ENCODE peak calls at places on chromosomes 4 and X, in four cellular contexts. E, U, O and T are unnamed samples.

GRCh38 chr4:186781032-186781917 is 57.6 kb upstream of the FAT1 start:
- DNase-seq in E (peak; percentile 77), U (peak; percentile 56), O (peak; percentile 66), T (no peak)

GRCh38 chrX:134460005-134460860 is at the start of gene HPRT1:
- DNase-seq in E (peak; percentile 78), U (peak; percentile 77), O (peak; percentile 38), T (peak; percentile 87)

GRCh38 chrX:123745511-123745910 is 12.7 kb upstream of the THOC2 start:
- DNase-seq in E (no peak), U (no peak), O (no peak), T (no peak)

GRCh38 chrX:118941147-118941546 is 33.3 kb upstream of the LONRF3 start:
- DNase-seq in E (no peak), U (no peak), O (no peak), T (no peak)

GRCh38 chr4:7391637-7392437 is 42.9 kb downstream of the PSAPL1 start:
- DNase-seq in E (no peak), U (no peak), O (no peak), T (no peak)

GRCh38 chrX:151082077-151082948 is 94.1 kb upstream of the GPR50 start:
- DNase-seq in E (peak; percentile 66), U (peak; percentile 40), O (peak; percentile 6), T (peak; percentile 43)

GRCh38 chr4:56301181-56302076 is 85.9 kb downstream of the AASDH start:
- DNase-seq in E (peak; percentile 92), U (peak; percentile 53), O (peak; percentile 59), T (peak; percentile 77)

GRCh38 chr4:4995103-4995761 is 24.0 kb downstream of the CYTL1 start:
- DNase-seq in E (peak; percentile 81), U (no peak), O (peak; percentile 54), T (peak; percentile 74)

GRCh38 chr4:184252136-184253071 is 34.7 kb upstream of the ENPP6 start:
- DNase-seq in E (no peak), U (no peak), O (no peak), T (no peak)

GRCh38 chrX:56503941-56504673 is 59.3 kb upstream of the UBQLN2 start:
- DNase-seq in E (peak; percentile 85), U (peak; percentile 91), O (no peak), T (no peak)

GRCh38 chr4:53917719-53918118 is 146.7 kb downstream of the CHIC2 start:
- DNase-seq in E (peak; percentile 79), U (no peak), O (no peak), T (no peak)

GRCh38 chrX:16870861-16871584 is 861 bp upstream of the RBBP7 start:
- DNase-seq in E (peak; percentile 27), U (peak; percentile 36), O (no peak), T (peak; percentile 47)

GRCh38 chr4:154064244-154064643 is 275.4 kb upstream of the SFRP2 start:
- DNase-seq in E (no peak), U (no peak), O (no peak), T (no peak)

GRCh38 chrX:113202601-113203000 is 362.0 kb upstream of the AMOT start:
- DNase-seq in E (no peak), U (no peak), O (no peak), T (no peak)

GRCh38 chr4:52051615-52052474 is 741 bp downstream of the SPATA18 start:
- DNase-seq in E (no peak), U (no peak), O (no peak), T (no peak)

GRCh38 chr4:186727977-186728519 is 4.4 kb upstream of the FAT1 start:
- DNase-seq in E (peak; percentile 40), U (peak; percentile 49), O (peak; percentile 63), T (no peak)

GRCh38 chr4:172546782-172547181 is 621.8 kb upstream of the GALNT7 start:
- DNase-seq in E (no peak), U (no peak), O (no peak), T (peak; percentile 87)

GRCh38 chrX:34624416-34624815 is 32.7 kb downstream of the TMEM47 start:
- DNase-seq in E (no peak), U (no peak), O (no peak), T (no peak)

GRCh38 chr4:138859249-138859648 is 156.3 kb upstream of the NOCT start:
- DNase-seq in E (peak; percentile 5), U (peak; percentile 55), O (no peak), T (no peak)

GRCh38 chr4:71230258-71230594 is 108.6 kb upstream of the SLC4A4 start:
- DNase-seq in E (no peak), U (no peak), O (no peak), T (no peak)

GRCh38 chrX:50081282-50081955 is 119.4 kb downstream of the AKAP4 start:
- DNase-seq in E (peak; percentile 46), U (no peak), O (no peak), T (no peak)

GRCh38 chr4:165208322-165208652 is 926 bp downstream of the KLHL2 start:
- DNase-seq in E (no peak), U (no peak), O (no peak), T (no peak)

GRCh38 chr4:113885291-113885690 is 94.2 kb downstream of the ARSJ start:
- DNase-seq in E (no peak), U (no peak), O (no peak), T (no peak)

GRCh38 chr4:184693056-184693455 is 40.8 kb downstream of the CENPU start:
- DNase-seq in E (no peak), U (no peak), O (no peak), T (no peak)

GRCh38 chr4:181597766-181598165 is 645.4 kb upstream of the TENM3 start:
- DNase-seq in E (no peak), U (no peak), O (no peak), T (no peak)

GRCh38 chr4:157978680-157979361 is 194.0 kb downstream of the GASK1B start:
- DNase-seq in E (peak; percentile 60), U (no peak), O (peak; percentile 66), T (peak; percentile 49)

GRCh38 chr4:6607368-6608050 is 32.5 kb downstream of the MAN2B2 start:
- DNase-seq in E (no peak), U (no peak), O (no peak), T (no peak)

GRCh38 chr4:152620915-152621314 is 58.9 kb downstream of the TMEM154 start:
- DNase-seq in E (no peak), U (no peak), O (no peak), T (no peak)

GRCh38 chr4:174553828-174554227 is 31.5 kb upstream of the HPGD start:
- DNase-seq in E (peak; percentile 83), U (no peak), O (no peak), T (no peak)

GRCh38 chrX:143633530-143634372 is 2.1 kb downstream of the SLITRK4 start:
- DNase-seq in E (peak; percentile 17), U (no peak), O (no peak), T (no peak)

GRCh38 chr4:82561745-82562552 is at the start of gene TMEM150C:
- DNase-seq in E (peak; percentile 5), U (no peak), O (no peak), T (no peak)
- TF ChIP-seq CTCF in E (no peak), U (no peak), O (no peak), T (no peak)

GRCh38 chr4:26372525-26373172 is 51.8 kb downstream of the RBPJ start:
- DNase-seq in E (peak; percentile 62), U (peak; percentile 60), O (no peak), T (peak; percentile 80)
- H3K27ac ChIP-seq in E (peak overlapping the region; percentile 46), U (no peak overlapping the region), O (no peak overlapping the region), T (peak overlapping the region; percentile 14)

GRCh38 chrX:39377171-39377570 is 575.9 kb downstream of the MID1IP1 start:
- DNase-seq in E (no peak), U (no peak), O (no peak), T (no peak)
- H3K9me2 ChIP-seq in E (no peaks in the 10 kb centered on the region), U (no peaks in the 10 kb centered on the region), O (no peaks in the 10 kb centered on the region), T (no peaks in the 10 kb centered on the region)

DNA sequence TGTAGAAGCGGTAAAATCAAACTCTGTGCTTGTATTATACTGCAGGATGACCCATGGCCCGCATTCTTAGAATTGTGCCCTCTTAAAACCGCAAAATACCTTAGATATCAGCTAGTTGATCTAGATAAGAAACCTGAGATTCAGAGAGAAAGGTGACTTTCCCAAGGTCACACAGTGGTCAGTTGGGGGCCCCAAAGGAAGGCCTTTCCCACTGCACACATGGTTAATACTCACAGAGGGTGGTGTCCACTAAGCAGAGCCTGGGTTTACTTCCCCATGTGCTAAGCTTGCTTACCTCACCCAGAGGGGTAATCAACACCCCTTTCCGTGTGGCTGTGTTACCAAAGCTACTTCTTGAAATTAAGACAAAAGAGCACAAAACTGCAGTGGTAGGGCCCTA is 66.3 kb downstream of the RBM47 start:
- DNase-seq in E (no peak), U (peak; percentile 93), O (peak; percentile 46), T (no peak)
- TF ChIP-seq CTCF in E (no peak), U (no peak), O (no peak), T (no peak)

GRCh38 chr4:2412885-2413716 is 5.3 kb downstream of the ZFYVE28 start:
- DNase-seq in E (peak; percentile 88), U (peak; percentile 83), O (peak; percentile 88), T (peak; percentile 39)
- H3K27ac ChIP-seq in E (peak overlapping the region; percentile 88), U (peak overlapping the region; percentile 76), O (peak overlapping the region; percentile 91), T (no peak overlapping the region)

DNA sequence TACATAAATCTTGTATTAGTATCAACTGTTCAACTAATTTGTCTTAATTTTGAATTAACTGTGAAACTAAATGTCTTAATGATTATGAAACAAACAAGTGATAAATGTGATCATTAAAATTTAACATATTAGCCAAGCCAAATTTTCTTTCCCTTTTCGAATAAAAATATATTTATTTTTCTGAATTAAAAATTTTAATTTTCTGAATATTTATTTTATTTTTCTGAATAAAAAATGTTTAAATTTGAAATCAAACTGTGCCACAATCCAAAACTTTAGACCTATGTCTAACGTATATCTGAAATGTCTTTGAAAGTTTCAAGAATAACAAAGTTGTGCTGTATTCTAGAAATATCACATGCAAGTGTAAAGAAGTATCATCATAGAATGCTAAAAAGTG is 4.7 kb downstream of the GABRA2 start:
- DNase-seq in E (no peak), U (no peak), O (no peak), T (no peak)
- H3K9me2 ChIP-seq in E (no peaks in the 10 kb centered on the region), U (no peaks in the 10 kb centered on the region), O (no peaks in the 10 kb centered on the region), T (no peaks in the 10 kb centered on the region)

GRCh38 chrX:153649178-153649914 is 2.3 kb downstream of the DUSP9 start:
- DNase-seq in E (peak; percentile 26), U (peak; percentile 49), O (no peak), T (peak; percentile 51)
- TF ChIP-seq CTCF in E (peak; percentile 49), U (peak; percentile 62), O (no peak), T (peak; percentile 61)

GRCh38 chrX:51759055-51759454 is 15.8 kb downstream of the GSPT2 start:
- DNase-seq in E (no peak), U (no peak), O (no peak), T (no peak)

GRCh38 chrX:51766546-51766945 is 23.3 kb downstream of the GSPT2 start:
- DNase-seq in E (no peak), U (no peak), O (no peak), T (no peak)

DNA sequence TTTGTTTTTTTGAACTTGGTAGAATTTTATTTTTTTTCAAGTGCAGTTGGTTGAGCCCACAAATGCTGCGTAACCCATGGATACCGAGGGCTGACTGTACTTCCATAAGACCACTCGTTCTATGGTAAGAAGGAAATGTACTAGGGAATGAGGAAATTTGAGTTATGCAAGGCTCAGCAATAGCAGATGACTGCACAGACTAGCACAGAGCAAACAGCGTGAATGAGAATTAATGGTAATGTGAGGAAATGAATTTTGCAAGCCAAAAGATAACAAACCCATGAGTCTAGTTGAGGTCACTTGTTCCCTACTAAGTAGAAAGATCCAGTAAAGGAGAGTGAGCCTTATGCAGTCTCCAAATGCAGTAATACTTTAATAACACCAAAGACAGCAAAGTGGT is 17.4 kb downstream of the GSPT2 start:
- DNase-seq in E (no peak), U (no peak), O (no peak), T (no peak)
- H3K27ac ChIP-seq in E (no peak overlapping the region), U (no peak overlapping the region), O (no peak overlapping the region), T (no peak overlapping the region)